ENCODE peak calls at places on chromosome 13, in six cellular contexts. T is fibroblast of lung, J is upper lobe of right lung, Y is heart right ventricle, B is GM12878, L is heart left ventricle. I is an unnamed sample. For H3K4me1, the result is how much of the 10 kb centered on the place peaks cover.

GRCh38 chr13:105663182-105663581 is 872.3 kb downstream of the EFNB2 start:
- DNase-seq in Y (no peak), T (no peak), L (no peak), B (no peak), J (no peak), I (no peak)

GRCh38 chr13:112699318-112699918 is 9.6 kb downstream of the ATP11A start:
- DNase-seq in T (no peak), L (no peak), Y (no peak), B (no peak), J (no peak), I (no peak)

GRCh38 chr13:39451860-39452301 is 151.1 kb downstream of the LHFPL6 start:
- DNase-seq in L (peak), Y (peak), B (no peak), J (no peak), T (peak), I (peak)

GRCh38 chr13:62879071-62879470 is 1463.4 kb upstream of the PCDH20 start:
- DNase-seq in B (no peak), Y (no peak), T (peak), J (no peak), L (no peak), I (no peak)

GRCh38 chr13:99687728-99688397 is 186.6 kb downstream of the TM9SF2 start:
- DNase-seq in L (no peak), J (no peak), Y (no peak), T (peak), B (no peak), I (no peak)

GRCh38 chr13:111584101-111584500 is 263.7 kb downstream of the TEX29 start:
- DNase-seq in T (no peak), J (no peak), Y (no peak), L (no peak), B (no peak), I (no peak)

GRCh38 chr13:114105351-114106225 is 26.8 kb downstream of the RASA3 start:
- DNase-seq in L (peak), T (no peak), B (no peak), Y (no peak), J (peak), I (peak)

GRCh38 chr13:39273953-39274352 is 235.7 kb downstream of the NHLRC3 start:
- DNase-seq in J (no peak), B (no peak), L (no peak), T (peak), Y (no peak), I (peak)

GRCh38 chr13:54536112-54536511 is 1507.5 kb downstream of the OLFM4 start:
- DNase-seq in L (no peak), T (no peak), J (no peak), Y (peak), B (no peak), I (no peak)

GRCh38 chr13:49890376-49890775 is 45.8 kb downstream of the SPRYD7 start:
- DNase-seq in J (no peak), T (no peak), B (no peak), L (no peak), Y (no peak), I (no peak)

GRCh38 chr13:52785721-52786120 is 46.1 kb upstream of the CNMD start:
- DNase-seq in J (no peak), B (no peak), Y (no peak), L (no peak), T (no peak), I (no peak)

GRCh38 chr13:83709751-83710515 is 172.3 kb downstream of the SLITRK1 start:
- DNase-seq in J (no peak), B (no peak), L (no peak), T (no peak), Y (no peak), I (no peak)

GRCh38 chr13:51838235-51838846 is 6.6 kb downstream of the TMEM272 start:
- DNase-seq in T (peak), B (no peak), Y (no peak), L (no peak), J (no peak), I (no peak)

GRCh38 chr13:96984061-96984508 is 10.2 kb downstream of the OXGR1 start:
- DNase-seq in B (peak), T (no peak), L (peak), Y (no peak), J (peak), I (peak)

GRCh38 chr13:110758195-110758594 is 44.7 kb downstream of the ING1 start:
- DNase-seq in T (peak), B (no peak), L (no peak), Y (no peak), J (no peak), I (no peak)

GRCh38 chr13:53013113-53013512 is 15.5 kb upstream of the OLFM4 start:
- DNase-seq in T (no peak), L (no peak), Y (no peak), J (no peak), B (no peak), I (no peak)

GRCh38 chr13:110559429-110559943 is 2.0 kb downstream of the RAB20 start:
- DNase-seq in B (no peak), L (peak), T (no peak), J (peak), Y (peak), I (peak)

GRCh38 chr13:52446265-52446664 is 4.2 kb downstream of the VPS36 start:
- DNase-seq in T (no peak), Y (no peak), B (no peak), L (no peak), J (no peak), I (no peak)

GRCh38 chr13:24092108-24092507 is 68.4 kb upstream of the SPATA13 start:
- DNase-seq in J (no peak), Y (no peak), B (no peak), T (no peak), L (no peak), I (no peak)

GRCh38 chr13:31207630-31208549 is 8.1 kb downstream of the B3GLCT start:
- DNase-seq in B (no peak), T (peak), J (no peak), Y (peak), L (peak), I (no peak)

GRCh38 chr13:73835138-73835721 is 299.0 kb downstream of the KLF12 start:
- DNase-seq in L (no peak), J (no peak), T (peak), B (peak), Y (no peak), I (no peak)

GRCh38 chr13:35769812-35770211 is 293.3 kb upstream of the MAB21L1 start:
- DNase-seq in B (no peak), T (no peak), Y (no peak), L (no peak), J (no peak), I (no peak)

GRCh38 chr13:50162001-50162400 is 146.8 kb downstream of the KCNRG start:
- DNase-seq in Y (no peak), J (no peak), L (no peak), B (no peak), T (no peak), I (no peak)

GRCh38 chr13:100392709-100393630 is 195.6 kb downstream of the GGACT start:
- DNase-seq in T (peak), Y (peak), B (peak), L (peak), J (no peak), I (peak)

GRCh38 chr13:102914629-102914935 is 68.8 kb downstream of the ERCC5 start:
- DNase-seq in L (no peak), T (no peak), B (no peak), Y (no peak), J (no peak), I (no peak)

GRCh38 chr13:20426766-20427448 is 98.8 kb downstream of the CRYL1 start:
- DNase-seq in J (no peak), T (no peak), B (no peak), L (no peak), Y (no peak), I (no peak)

GRCh38 chr13:87903568-87903967 is 232.4 kb downstream of the SLITRK5 start:
- DNase-seq in L (no peak), Y (no peak), T (no peak), B (no peak), J (no peak), I (no peak)

GRCh38 chr13:114099191-114099590 is 33.2 kb downstream of the RASA3 start:
- DNase-seq in Y (peak), T (peak), B (no peak), L (peak), J (peak), I (peak)

GRCh38 chr13:112053167-112053743 is 13.7 kb upstream of the SOX1 start:
- DNase-seq in B (no peak), T (no peak), Y (no peak), L (no peak), J (no peak), I (no peak)

GRCh38 chr13:24221007-24221406 is 60.5 kb downstream of the SPATA13 start:
- DNase-seq in L (no peak), B (no peak), T (no peak), Y (no peak), J (no peak), I (peak)

GRCh38 chr13:23620211-23620610 is 50.0 kb downstream of the TNFRSF19 start:
- DNase-seq in B (no peak), T (no peak), L (no peak), Y (no peak), J (no peak), I (no peak)

GRCh38 chr13:95624020-95624419 is 20.5 kb downstream of the DZIP1 start:
- DNase-seq in B (no peak), T (peak), L (no peak), Y (no peak), J (no peak), I (peak)

GRCh38 chr13:48400090-48400694 is 12.7 kb downstream of the LPAR6 start:
- DNase-seq in T (peak), L (no peak), B (no peak), Y (no peak), J (no peak), I (no peak)

DNA sequence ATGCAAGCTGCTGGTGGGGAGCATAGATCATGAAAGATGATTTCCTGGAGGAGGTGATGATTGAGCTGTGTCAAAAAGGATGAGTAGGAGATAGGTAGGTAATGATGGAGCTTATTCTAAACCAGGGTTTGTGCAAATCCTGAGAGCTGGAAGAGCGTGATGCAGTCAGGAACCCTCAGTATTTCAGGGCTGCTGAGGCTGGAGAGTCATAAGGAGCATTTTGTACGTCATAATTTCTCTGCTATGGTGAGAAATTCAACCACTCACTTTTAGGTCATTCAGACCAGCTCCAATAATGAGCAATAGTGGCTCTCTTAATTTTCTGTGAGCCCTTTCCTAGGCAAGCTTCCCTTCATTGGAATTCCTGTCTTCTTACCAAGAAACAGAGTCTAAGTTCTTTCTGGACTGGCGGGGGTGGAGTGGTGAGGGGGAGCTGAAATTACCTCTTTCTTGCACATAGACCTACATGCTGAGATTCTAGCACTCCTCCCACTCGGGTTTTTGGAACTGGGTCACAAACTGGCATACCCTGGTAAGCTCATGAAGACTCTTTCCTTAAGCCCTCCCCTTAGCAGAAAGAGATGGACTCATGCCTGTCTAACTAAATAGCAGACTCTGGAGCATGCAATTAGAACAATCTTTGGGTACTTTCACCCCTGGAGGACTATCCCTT is 62.2 kb upstream of the MYCBP2 start:
- DNase-seq in T (no peak), J (no peak), B (no peak), L (no peak), Y (no peak), I (no peak)
- H3K4me1 ChIP-seq in T (under half), J (under half), B (under half), L (under half), Y (under half), I (under half)

GRCh38 chr13:44523176-44524017 is 52.7 kb downstream of the TSC22D1 start:
- DNase-seq in Y (no peak), L (no peak), T (peak), B (peak), J (no peak), I (no peak)
- H3K27ac ChIP-seq in Y (no peak), L (no peak), T (peak), B (peak), J (no peak), I (peak)

GRCh38 chr13:65293530-65294198 is 1936.5 kb downstream of the PCDH9 start:
- DNase-seq in Y (no peak), T (no peak), J (no peak), B (no peak), L (no peak), I (no peak)
- TF ChIP-seq CTCF in Y (no peak), T (no peak), J (no peak), B (no peak), L (no peak), I (no peak)

GRCh38 chr13:46571189-46571901 is 18.4 kb downstream of the LRCH1 start:
- DNase-seq in T (peak), Y (no peak), L (peak), J (no peak), B (no peak), I (no peak)
- H3K4me1 ChIP-seq in T (under half), Y (under half), L (under half), J (under half), B (half or more), I (under half)

GRCh38 chr13:29524176-29524575 is 71.3 kb downstream of the SLC7A1 start:
- DNase-seq in Y (peak), B (no peak), T (no peak), L (peak), J (no peak), I (no peak)

GRCh38 chr13:29523199-29523931 is 72.1 kb downstream of the SLC7A1 start:
- DNase-seq in L (peak), T (peak), Y (peak), B (no peak), J (peak), I (no peak)

GRCh38 chr13:29521336-29521735 is 74.2 kb downstream of the SLC7A1 start:
- DNase-seq in J (no peak), B (no peak), Y (no peak), L (no peak), T (no peak), I (no peak)

GRCh38 chr13:29520671-29521070 is 74.8 kb downstream of the SLC7A1 start:
- DNase-seq in L (no peak), T (peak), B (no peak), J (no peak), Y (no peak), I (no peak)

GRCh38 chr13:29522044-29522685 is 73.3 kb downstream of the SLC7A1 start:
- DNase-seq in L (peak), Y (no peak), J (no peak), B (no peak), T (peak), I (no peak)
- H3K27ac ChIP-seq in L (peak), Y (peak), J (no peak), B (no peak), T (peak), I (no peak)

DNA sequence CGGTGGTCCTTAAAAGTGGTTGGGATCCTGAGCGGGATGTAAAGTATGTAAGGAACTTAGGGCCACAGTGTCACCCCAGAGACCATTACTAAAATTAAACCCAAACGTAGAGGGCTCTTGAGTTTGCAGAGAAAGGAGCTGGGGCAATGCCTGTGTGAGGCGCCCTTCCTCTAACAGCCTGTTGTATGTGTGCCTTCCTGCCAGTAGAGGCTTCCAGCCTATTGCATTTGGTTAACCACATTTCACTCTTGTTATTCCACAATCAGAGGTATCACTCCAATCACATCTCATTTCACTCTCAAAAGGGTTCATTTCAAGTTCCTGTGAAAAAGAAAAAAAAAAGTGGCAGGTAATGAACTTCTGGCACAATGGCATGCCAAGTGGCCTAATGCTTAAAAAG is 29.4 kb downstream of the DIAPH3 start:
- DNase-seq in J (no peak), L (no peak), T (no peak), Y (no peak), B (no peak), I (no peak)
- TF ChIP-seq CTCF in J (no peak), L (no peak), T (peak), Y (no peak), B (peak), I (no peak)

I was measured in body of pancreas.